ENCODE peak calls at places on chromosomes 13 and 19, in seven cellular contexts. T is small intestine; V is foreskin keratinocyte; I is activated T-helper 1 cell treated with anti-CD3 and anti-CD28 coated beads, Interleukin-12 subunit alpha, Interleukin-12 subunit beta, Interleukin-2, Interleukin-4 antibody, amounts not matched to agents 30 ng/mL and 10 ng/mL and 1 ng/mL, durations not matched to agents 14 hours and 24 hours and 36 hours; P is psoas muscle; G is T-helper 2 cell; U is osteoblast. X is an unnamed sample.

GRCh38 chr13:24008679-24009078 is 111.4 kb upstream of the C1QTNF9B start:
- DNase-seq in T (no peak), V (no peak), I (no peak), P (no peak), G (no peak), U (peak), X (no peak)

GRCh38 chr13:95540848-95541247 is 11.7 kb upstream of the CLDN10 start:
- DNase-seq in T (no peak), V (no peak), I (no peak), P (peak), G (no peak), U (no peak), X (no peak)

GRCh38 chr13:104414181-104414580 is 1348.0 kb upstream of the SLC10A2 start:
- DNase-seq in T (no peak), V (no peak), I (no peak), P (no peak), G (no peak), U (no peak), X (no peak)

GRCh38 chr19:44260343-44260681 is 626 bp downstream of the ZNF233 start:
- DNase-seq in T (peak), V (no peak), I (no peak), P (no peak), G (no peak), U (peak), X (no peak)

GRCh38 chr13:97278395-97279078 is 56.4 kb downstream of the MBNL2 start:
- DNase-seq in T (peak), V (peak), I (no peak), P (no peak), G (no peak), U (peak), X (no peak)

GRCh38 chr19:35963514-35963913 is 27.3 kb downstream of the LRFN3 start:
- DNase-seq in T (peak), V (peak), I (peak), P (no peak), G (peak), U (peak), X (no peak)

GRCh38 chr19:38977445-38978314 is 2.1 kb upstream of the FBXO17 start:
- DNase-seq in T (no peak), V (peak), I (peak), P (no peak), G (peak), U (peak), X (no peak)

GRCh38 chr19:18399008-18399407 is 1.6 kb upstream of the LRRC25 start:
- DNase-seq in T (peak), V (peak), I (no peak), P (no peak), G (no peak), U (peak), X (no peak)

GRCh38 chr19:28296506-28296905 is 916.4 kb downstream of the UQCRFS1 start:
- DNase-seq in T (no peak), V (no peak), I (no peak), P (no peak), G (no peak), U (no peak), X (no peak)

GRCh38 chr19:38319421-38320258 is at the start of gene KCNK6:
- DNase-seq in T (peak), V (peak), I (peak), P (peak), G (peak), U (peak), X (peak)

GRCh38 chr13:25778808-25779207 is 273.0 kb downstream of the SHISA2 start:
- DNase-seq in T (no peak), V (no peak), I (no peak), P (no peak), G (no peak), U (no peak), X (no peak)

GRCh38 chr13:31037351-31037750 is 104.9 kb downstream of the TEX26 start:
- DNase-seq in T (no peak), V (no peak), I (no peak), P (no peak), G (no peak), U (no peak), X (no peak)

GRCh38 chr13:82480415-82480814 is 1401.9 kb downstream of the SLITRK1 start:
- DNase-seq in T (no peak), V (no peak), I (no peak), P (no peak), G (no peak), U (no peak), X (no peak)

GRCh38 chr19:23762884-23763711 is 4.4 kb upstream of the ZNF681 start:
- DNase-seq in T (peak), V (peak), I (peak), P (peak), G (peak), U (peak), X (no peak)

GRCh38 chr13:110702591-110703526 is 3.1 kb downstream of the CARS2 start:
- DNase-seq in T (no peak), V (no peak), I (no peak), P (peak), G (no peak), U (peak), X (no peak)

GRCh38 chr19:18776288-18776594 is 14.9 kb downstream of the COMP start:
- DNase-seq in T (no peak), V (no peak), I (no peak), P (no peak), G (no peak), U (peak), X (no peak)

GRCh38 chr13:112186091-112186490 is 119.1 kb downstream of the SOX1 start:
- DNase-seq in T (no peak), V (no peak), I (no peak), P (no peak), G (no peak), U (no peak), X (no peak)

GRCh38 chr13:41514853-41515395 is 57.6 kb downstream of the RGCC start:
- DNase-seq in T (no peak), V (no peak), I (no peak), P (no peak), G (no peak), U (no peak), X (no peak)

GRCh38 chr19:40739030-40739839 is 11.0 kb downstream of the ACTMAP start:
- DNase-seq in T (peak), V (no peak), I (no peak), P (no peak), G (no peak), U (no peak), X (no peak)

GRCh38 chr13:27161980-27162379 is 9.6 kb downstream of the USP12 start:
- DNase-seq in T (no peak), V (no peak), I (no peak), P (no peak), G (no peak), U (no peak), X (no peak)

GRCh38 chr13:95386370-95386769 is 85.1 kb upstream of the ABCC4 start:
- DNase-seq in T (no peak), V (no peak), I (no peak), P (no peak), G (no peak), U (no peak), X (no peak)

GRCh38 chr13:43003010-43003409 is 11.0 kb upstream of the EPSTI1 start:
- DNase-seq in T (no peak), V (peak), I (no peak), P (no peak), G (no peak), U (peak), X (no peak)

GRCh38 chr19:33740811-33741396 is 55.8 kb upstream of the KCTD15 start:
- DNase-seq in T (peak), V (peak), I (no peak), P (no peak), G (no peak), U (peak), X (no peak)

GRCh38 chr13:100584901-100585300 is 3.7 kb downstream of the GGACT start:
- DNase-seq in T (no peak), V (no peak), I (no peak), P (no peak), G (no peak), U (no peak), X (no peak)

GRCh38 chr19:38737921-38738731 is 6.1 kb downstream of the CAPN12 start:
- DNase-seq in T (no peak), V (no peak), I (no peak), P (no peak), G (no peak), U (peak), X (no peak)

GRCh38 chr19:41350735-41351338 is 2.9 kb downstream of the TGFB1 start:
- DNase-seq in T (peak), V (peak), I (no peak), P (no peak), G (no peak), U (peak), X (no peak)

GRCh38 chr13:85853161-85853894 is 54.1 kb upstream of the SLITRK6 start:
- DNase-seq in T (no peak), V (no peak), I (no peak), P (no peak), G (no peak), U (peak), X (no peak)